ENCODE peak calls at places on chromosomes 5 and 9, in four cellular contexts. P is ovary, G is colonic mucosa, B is WERI-Rb-1. J is an unnamed sample.

GRCh38 chr5:92641031-92641962 is 939.7 kb downstream of the NR2F1-AS1 start:
- DNase-seq in B (no peak), P (peak; percentile 14), G (peak; percentile 28), J (no peak)

GRCh38 chr5:141513627-141514329 is 24.9 kb downstream of the PCDHGC5 start:
- DNase-seq in G (peak; percentile 60), B (no peak), P (peak; percentile 85), J (no peak)

GRCh38 chr5:147403659-147404640 is 105.9 kb downstream of the DPYSL3 start:
- DNase-seq in B (no peak), G (no peak), P (peak; percentile 80), J (no peak)

GRCh38 chr9:98096091-98096490 is 22.9 kb downstream of the TRIM14 start:
- DNase-seq in B (no peak), P (no peak), G (no peak), J (no peak)

GRCh38 chr5:99059685-99060084 is 130.9 kb upstream of the CHD1 start:
- DNase-seq in B (no peak), G (no peak), P (no peak), J (no peak)

GRCh38 chr9:83066771-83067170 is 3.8 kb upstream of the RASEF start:
- DNase-seq in B (no peak), G (no peak), P (no peak), J (no peak)

GRCh38 chr5:157215826-157216167 is 35.2 kb downstream of the ITK start:
- DNase-seq in G (no peak), P (no peak), B (no peak), J (no peak)

GRCh38 chr9:124017929-124018730 is 6.6 kb downstream of the LHX2 start:
- DNase-seq in P (no peak), G (no peak), B (no peak), J (no peak)

GRCh38 chr9:114348261-114348905 is 18.7 kb downstream of the ORM2 start:
- DNase-seq in P (no peak), G (no peak), B (no peak), J (no peak)

GRCh38 chr9:91159664-91160121 is 202.0 kb downstream of the AUH start:
- DNase-seq in P (peak; percentile 54), B (no peak), G (peak; percentile 79), J (no peak)

GRCh38 chr5:154273028-154273617 is 82.6 kb downstream of the GALNT10 start:
- DNase-seq in P (peak; percentile 48), G (peak; percentile 39), B (no peak), J (peak; percentile 6)

GRCh38 chr9:90107864-90108263 is 503.1 kb downstream of the GADD45G start:
- DNase-seq in P (no peak), G (no peak), B (no peak), J (no peak)

GRCh38 chr9:107547303-107547702 is 57.7 kb upstream of the KLF4 start:
- DNase-seq in B (no peak), P (no peak), G (no peak), J (no peak)

GRCh38 chr9:123353984-123354591 is 1.9 kb upstream of the CRB2 start:
- DNase-seq in G (peak; percentile 67), P (peak; percentile 60), B (peak; percentile 95), J (no peak)

GRCh38 chr9:71767421-71768321 is 642 bp downstream of the CEMIP2 start:
- DNase-seq in G (peak; percentile 54), P (peak; percentile 33), B (peak; percentile 58), J (no peak)

GRCh38 chr5:35954175-35954574 is 15.8 kb upstream of the CAPSL start:
- DNase-seq in P (no peak), G (no peak), B (no peak), J (no peak)

GRCh38 chr5:169020102-169020501 is 280.8 kb downstream of the SLIT3 start:
- DNase-seq in P (no peak), G (no peak), B (no peak), J (no peak)

GRCh38 chr5:111699976-111700375 is 57.0 kb downstream of the NREP start:
- DNase-seq in G (peak; percentile 50), B (no peak), P (no peak), J (no peak)

GRCh38 chr9:94173632-94174031 is 85.5 kb upstream of the ZNF169 start:
- DNase-seq in B (no peak), G (no peak), P (no peak), J (no peak)

GRCh38 chr5:174799146-174799545 is 74.8 kb downstream of the MSX2 start:
- DNase-seq in P (no peak), B (no peak), G (no peak), J (no peak)

GRCh38 chr5:484556-484955 is 39.7 kb downstream of the SLC9A3 start:
- DNase-seq in G (no peak), B (no peak), P (no peak), J (no peak)

GRCh38 chr5:96726802-96727201 is 64.6 kb downstream of the CAST start:
- DNase-seq in G (no peak), P (no peak), B (no peak), J (no peak)

GRCh38 chr5:144187699-144188294 is 17.1 kb downstream of the KCTD16 start:
- DNase-seq in P (no peak), G (peak; percentile 59), B (no peak), J (peak; percentile 80)

GRCh38 chr9:14654932-14655331 is 38.3 kb downstream of the ZDHHC21 start:
- DNase-seq in G (no peak), P (no peak), B (no peak), J (no peak)

GRCh38 chr5:21680196-21680595 is 1172.9 kb downstream of the CDH12 start:
- DNase-seq in P (no peak), G (no peak), B (no peak), J (no peak)

GRCh38 chr5:146369691-146370090 is 31.1 kb downstream of the POU4F3 start:
- DNase-seq in P (no peak), B (no peak), G (no peak), J (no peak)

GRCh38 chr5:151186538-151186937 is 29.0 kb upstream of the ANXA6 start:
- DNase-seq in B (no peak), G (no peak), P (no peak), J (no peak)

GRCh38 chr5:120895659-120896058 is 431.6 kb downstream of the PRR16 start:
- DNase-seq in P (no peak), B (no peak), G (no peak), J (no peak)

GRCh38 chr9:72952914-72953313 is at the start of gene ALDH1A1:
- DNase-seq in B (no peak), P (no peak), G (peak; percentile 63), J (no peak)
- H3K4me3 ChIP-seq in B (no peak within 1 kb of the TSS), P (peak within 1 kb of the TSS; percentile 40), G (peak within 1 kb of the TSS; percentile 22), J (no peak within 1 kb of the TSS)

GRCh38 chr5:14155730-14156129 is 12.6 kb downstream of the TRIO start:
- DNase-seq in G (no peak), P (no peak), B (no peak), J (no peak)

GRCh38 chr5:14158890-14159666 is 15.9 kb downstream of the TRIO start:
- DNase-seq in P (no peak), G (no peak), B (no peak), J (no peak)

GRCh38 chr5:14155075-14155474 is 11.9 kb downstream of the TRIO start:
- DNase-seq in B (no peak), G (no peak), P (no peak), J (no peak)

GRCh38 chr5:14157494-14157782 is 14.3 kb downstream of the TRIO start:
- DNase-seq in P (no peak), G (no peak), B (no peak), J (no peak)

DNA sequence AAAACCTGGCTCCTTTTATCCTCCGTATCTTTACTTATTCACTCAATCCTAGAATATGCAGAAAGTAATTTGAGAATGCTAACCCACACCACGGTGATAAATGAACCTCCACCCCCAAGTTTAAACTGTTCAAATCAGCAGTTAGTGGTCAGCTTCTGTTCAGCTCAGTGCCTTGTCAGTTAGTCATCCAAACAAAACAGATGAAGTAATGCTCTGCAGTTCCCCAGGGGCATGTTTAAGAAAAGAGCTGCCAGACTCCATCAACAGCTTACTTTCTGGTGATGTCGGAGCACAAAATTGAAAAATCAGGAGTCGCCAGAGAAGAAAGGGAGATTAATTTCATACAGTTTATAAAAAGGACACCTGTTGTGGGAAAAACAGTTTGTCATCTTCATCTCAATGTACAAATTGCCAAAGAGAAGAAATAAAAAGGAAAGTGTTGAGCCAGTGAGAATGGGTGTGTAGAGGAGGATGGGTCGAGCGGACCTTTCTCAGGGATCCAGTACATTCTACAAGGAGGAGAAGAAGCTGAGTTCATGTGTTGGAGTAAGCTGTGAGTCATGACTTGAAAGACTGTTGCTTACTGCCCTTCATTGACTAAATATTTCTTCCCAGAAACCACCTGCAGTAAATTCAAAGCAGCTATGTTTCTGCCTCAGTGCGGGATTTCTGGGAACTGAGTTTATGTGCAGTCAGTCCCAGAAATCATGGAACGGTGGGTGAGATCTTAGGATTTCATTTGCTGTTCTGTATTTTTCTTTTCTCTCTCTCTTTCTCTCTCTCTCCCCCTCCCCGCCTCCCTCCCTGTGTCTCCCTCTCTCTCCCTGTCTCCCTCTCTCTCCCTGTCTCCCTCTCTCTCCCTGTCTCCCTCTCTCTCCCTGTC is 13.7 kb downstream of the TRIO start:
- DNase-seq in B (no peak), G (no peak), P (peak; percentile 39), J (no peak)
- H3K27ac ChIP-seq in B (no peak overlapping the region), G (peak overlapping the region; percentile 5), P (no peak overlapping the region), J (no peak overlapping the region)

GRCh38 chr5:2493356-2493755 is 258.1 kb downstream of the IRX2 start:
- DNase-seq in P (no peak), B (no peak), G (no peak), J (no peak)
- H3K27me3 ChIP-seq in P (no peaks in the 10 kb centered on the region), B (peaks cover 46% of the 10 kb centered on the region), G (no peaks in the 10 kb centered on the region), J (no peaks in the 10 kb centered on the region)

DNA sequence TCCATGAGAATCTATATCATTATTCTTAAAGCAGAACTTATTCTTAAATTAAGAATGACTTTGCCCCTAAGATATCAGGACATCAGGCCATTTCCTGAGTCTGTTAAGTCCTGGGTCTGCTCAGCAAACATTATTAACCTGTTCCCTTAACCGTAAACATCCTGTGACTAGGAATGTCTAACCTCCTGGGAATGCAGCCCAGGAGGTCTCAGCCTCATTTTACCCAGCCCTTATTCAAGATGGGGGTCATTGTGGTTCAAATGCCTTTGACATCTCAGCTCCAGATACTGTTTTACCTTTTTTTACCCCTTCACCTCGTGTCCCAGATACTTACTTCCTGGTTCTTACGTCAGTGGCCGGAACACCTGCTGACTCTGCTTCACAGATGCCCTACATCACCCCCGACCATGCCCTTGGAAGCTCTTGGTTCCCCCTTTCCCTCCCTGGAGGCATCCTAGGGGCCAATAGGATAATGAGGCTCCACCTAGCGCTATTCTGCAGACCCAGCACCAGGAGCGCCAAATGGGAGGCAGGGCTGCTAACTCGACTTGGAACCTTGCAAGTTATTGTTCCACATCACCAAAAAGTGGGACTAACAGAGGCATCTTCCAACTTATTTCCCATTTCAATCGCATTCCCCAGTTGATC is 182.5 kb downstream of the MED10 start:
- DNase-seq in B (no peak), P (no peak), G (no peak), J (no peak)
- H3K4me3 ChIP-seq in B (no peak overlapping the region), P (no peak overlapping the region), G (no peak overlapping the region), J (no peak overlapping the region)

GRCh38 chr5:102795546-102795945 is 40.4 kb downstream of the PAM start:
- DNase-seq in B (no peak), G (no peak), P (no peak), J (no peak)

GRCh38 chr5:102796481-102796880 is 41.4 kb downstream of the PAM start:
- DNase-seq in P (no peak), B (no peak), G (no peak), J (no peak)

GRCh38 chr5:102797485-102797884 is 42.4 kb downstream of the PAM start:
- DNase-seq in P (no peak), G (no peak), B (no peak), J (no peak)

GRCh38 chr5:102794677-102795331 is 39.7 kb downstream of the PAM start:
- DNase-seq in P (no peak), G (no peak), B (no peak), J (no peak)

GRCh38 chr5:102796014-102796413 is 40.9 kb downstream of the PAM start:
- DNase-seq in G (no peak), P (no peak), B (no peak), J (no peak)
- H3K27ac ChIP-seq in G (no peak overlapping the region), P (no peak overlapping the region), B (no peak overlapping the region), J (no peak overlapping the region)

GRCh38 chr5:177388521-177389052 is 4.4 kb downstream of the SLC34A1 start:
- DNase-seq in B (no peak), G (no peak), P (no peak), J (no peak)
- H3K27me3 ChIP-seq in B (no peaks in the 10 kb centered on the region), G (no peaks in the 10 kb centered on the region), P (no peaks in the 10 kb centered on the region), J (no peaks in the 10 kb centered on the region)